ENCODE peak calls at places on chromosomes 2 and 18, in four cellular contexts. J is K562, G is H1, Q is GM12878. S is an unnamed sample. For H3K4me1, the result is how much of the 10 kb centered on the place peaks cover.

GRCh38 chr2:30872797-30873196 is 65.6 kb upstream of the CAPN13 start:
- DNase-seq in J (no peak), Q (no peak), G (no peak), S (no peak)

GRCh38 chr2:37586663-37587409 is 84.6 kb downstream of the CDC42EP3 start:
- DNase-seq in G (no peak), J (no peak), Q (no peak), S (no peak)

GRCh38 chr2:10196275-10196892 is 73.8 kb downstream of the RRM2 start:
- DNase-seq in G (no peak), Q (no peak), J (no peak), S (peak)

GRCh38 chr2:187312734-187313282 is 135.2 kb downstream of the CALCRL start:
- DNase-seq in J (no peak), Q (no peak), G (no peak), S (no peak)

GRCh38 chr2:101771226-101771906 is 73.9 kb downstream of the MAP4K4 start:
- DNase-seq in G (no peak), Q (no peak), J (no peak), S (no peak)

GRCh38 chr2:132448771-132449170 is 32.2 kb downstream of the GPR39 start:
- DNase-seq in G (peak), J (no peak), Q (no peak), S (peak)

GRCh38 chr2:240024766-240025165 is 376 bp downstream of the NDUFA10 start:
- DNase-seq in G (no peak), Q (no peak), J (no peak), S (no peak)

GRCh38 chr2:105328281-105329196 is 996 bp downstream of the TGFBRAP1 start:
- DNase-seq in Q (no peak), G (no peak), J (no peak), S (no peak)

GRCh38 chr2:48900321-48901014 is 144.9 kb upstream of the LHCGR start:
- DNase-seq in G (no peak), Q (no peak), J (no peak), S (peak)

GRCh38 chr2:79729532-79729931 is 216.7 kb downstream of the CTNNA2 start:
- DNase-seq in Q (no peak), J (no peak), G (no peak), S (no peak)

GRCh38 chr2:231394201-231395141 is 1.0 kb upstream of the B3GNT7 start:
- DNase-seq in J (peak), Q (peak), G (peak), S (peak)

GRCh38 chr2:218806346-218806978 is 24.5 kb downstream of the CYP27A1 start:
- DNase-seq in Q (peak), G (no peak), J (no peak), S (no peak)

GRCh38 chr18:32093523-32093922 is 1.8 kb downstream of the RNF138 start:
- DNase-seq in J (peak), G (no peak), Q (no peak), S (peak)

GRCh38 chr2:178679891-178680290 is 127.3 kb downstream of the TTN start:
- DNase-seq in Q (no peak), J (no peak), G (no peak), S (no peak)

GRCh38 chr2:78476619-78477229 is 548.8 kb upstream of the REG3G start:
- DNase-seq in G (no peak), J (no peak), Q (no peak), S (no peak)

DNA sequence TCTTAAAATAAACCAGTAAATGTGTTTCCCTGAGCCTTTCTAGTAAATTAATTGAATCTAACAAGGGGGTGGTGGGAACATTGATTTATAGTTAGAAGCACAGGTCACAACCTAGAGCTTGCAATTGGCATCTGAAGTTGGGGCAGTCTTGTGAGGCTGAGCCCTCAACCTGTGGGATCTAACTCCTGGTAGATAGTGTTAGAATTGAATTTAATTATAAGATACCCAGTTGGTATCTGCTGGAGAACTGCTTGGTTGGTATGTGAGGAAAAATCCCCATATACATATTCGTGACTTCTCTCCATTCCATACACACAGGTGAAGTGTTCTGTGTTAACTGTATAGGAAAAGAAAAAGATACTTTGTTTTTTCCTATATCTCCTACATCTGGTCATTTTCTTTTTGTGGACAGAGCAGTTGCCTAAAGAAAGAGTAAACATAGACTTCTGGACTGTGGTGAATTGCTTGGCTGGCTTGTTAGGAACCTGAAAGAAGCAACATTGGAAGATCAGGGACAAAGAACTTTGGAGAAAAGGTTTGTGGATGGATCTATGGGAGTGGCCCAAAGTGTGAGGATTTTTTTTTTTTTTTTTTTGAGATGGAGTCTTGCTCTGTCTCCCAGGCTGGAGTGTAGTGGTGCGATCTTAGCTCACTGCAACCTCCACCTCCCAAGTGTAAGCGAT is 36.7 kb downstream of the THNSL2 start:
- DNase-seq in G (no peak), Q (no peak), J (no peak), S (no peak)
- TF ChIP-seq NRF1 in G (no peak), Q (no peak), J (no peak), S (no peak)

DNA sequence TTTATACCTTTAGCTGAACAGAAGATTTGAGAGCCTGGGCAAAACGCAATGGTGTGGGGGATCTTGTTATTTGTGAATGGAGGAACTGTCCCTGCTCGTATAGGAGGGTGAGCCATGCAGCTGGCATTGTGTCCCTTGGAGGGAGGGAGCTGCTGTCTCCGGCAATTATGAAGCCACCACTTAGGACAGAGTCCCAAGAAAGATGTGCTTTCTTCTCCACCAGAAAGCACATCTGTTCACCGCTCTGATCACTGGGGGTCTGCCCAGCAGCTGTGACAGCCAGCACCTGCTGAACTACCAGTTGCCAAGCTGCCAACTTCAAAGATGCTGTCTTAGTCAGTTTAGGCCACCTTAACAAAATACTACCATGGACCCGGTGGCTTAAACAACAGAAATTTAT is 148.0 kb downstream of the RHBDD1 start:
- DNase-seq in Q (no peak), J (no peak), G (no peak), S (no peak)
- TF ChIP-seq RAD21 in Q (no peak), J (no peak), G (no peak), S (no peak)

GRCh38 chr2:100761365-100761764 is 58.6 kb upstream of the NPAS2 start:
- DNase-seq in J (no peak), G (no peak), Q (no peak), S (no peak)
- H3K4me1 ChIP-seq in J (under half), G (under half), Q (under half), S (under half)

DNA sequence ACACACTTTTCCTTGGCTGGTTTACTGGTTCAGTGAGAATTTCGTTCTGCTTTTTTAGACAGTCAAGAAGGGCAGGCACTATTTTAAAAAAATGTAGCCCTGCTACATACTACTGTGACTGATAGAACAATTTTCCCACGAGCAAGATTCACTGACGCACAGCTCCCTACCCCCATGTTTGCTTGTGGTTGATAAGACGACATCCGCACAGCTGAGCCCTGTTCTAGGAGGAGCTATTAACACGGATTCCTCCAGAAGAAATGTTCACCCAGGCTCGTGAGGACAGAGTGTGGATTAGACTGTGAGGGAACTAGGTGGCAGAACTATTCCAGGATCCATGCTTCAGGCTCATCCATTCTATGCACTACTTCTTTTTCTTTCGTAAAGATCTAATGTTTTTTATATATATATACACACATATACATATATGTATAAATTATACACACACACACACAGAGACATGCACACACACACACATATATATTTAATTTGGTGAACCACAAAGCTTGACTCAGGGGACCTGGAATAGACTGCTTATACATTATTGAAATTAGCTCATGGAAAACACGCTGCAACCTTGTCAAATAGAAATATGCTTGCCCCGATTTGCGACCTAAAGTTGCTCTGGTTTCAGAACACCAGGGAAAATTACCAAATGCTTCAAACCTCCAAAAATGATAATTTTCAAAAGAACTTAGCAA is 370.3 kb downstream of the SOCS6 start:
- DNase-seq in Q (no peak), G (no peak), J (no peak), S (no peak)
- TF ChIP-seq NRF1 in Q (no peak), G (no peak), J (no peak), S (no peak)

S was measured in SK-N-SH.